ENCODE peak calls at places on chromosome 12, in nine cellular contexts. One of them, this sample, is unnamed.

GRCh38 chr12:80837342-80837978 is 100.3 kb downstream of the LIN7A start:
- DNase-seq in A549: peak; percentile 6
- DNase-seq in skeletal muscle cell: peak; percentile 32
- DNase-seq in stimulated activated CD8-positive, alpha-beta memory T cell treated with anti-CD3 and anti-CD28 coated beads, Interleukin-15, amount 100 ng/mL, for 1 hour: no peak
- DNase-seq in LoVo: peak; percentile 38
- DNase-seq in activated CD4-positive, alpha-beta T cell treated with anti-CD3 and anti-CD28 coated beads for 24 hours: no peak
- DNase-seq in Calu3: peak; percentile 45
- DNase-seq in H54: peak; percentile 6
- DNase-seq in cardiac muscle cell: peak; percentile 79
- DNase-seq in this sample: peak; percentile 14

GRCh38 chr12:98416845-98417244 is 98.5 kb upstream of the TMPO start:
- DNase-seq in LoVo: no peak
- DNase-seq in activated CD4-positive, alpha-beta T cell treated with anti-CD3 and anti-CD28 coated beads for 24 hours: no peak
- DNase-seq in stimulated activated CD8-positive, alpha-beta memory T cell treated with anti-CD3 and anti-CD28 coated beads, Interleukin-15, amount 100 ng/mL, for 1 hour: no peak
- DNase-seq in cardiac muscle cell: peak; percentile 80
- DNase-seq in skeletal muscle cell: no peak
- DNase-seq in Calu3: peak; percentile 34
- DNase-seq in H54: no peak
- DNase-seq in A549: peak; percentile 40
- DNase-seq in this sample: no peak

GRCh38 chr12:50740307-50740706 is 23.6 kb upstream of the ATF1 start:
- DNase-seq in stimulated activated CD8-positive, alpha-beta memory T cell treated with anti-CD3 and anti-CD28 coated beads, Interleukin-15, amount 100 ng/mL, for 1 hour: no peak
- DNase-seq in activated CD4-positive, alpha-beta T cell treated with anti-CD3 and anti-CD28 coated beads for 24 hours: no peak
- DNase-seq in Calu3: no peak
- DNase-seq in cardiac muscle cell: no peak
- DNase-seq in A549: no peak
- DNase-seq in LoVo: no peak
- DNase-seq in H54: no peak
- DNase-seq in skeletal muscle cell: no peak
- DNase-seq in this sample: no peak

GRCh38 chr12:45010051-45010450 is 40.8 kb downstream of the DBX2 start:
- DNase-seq in A549: no peak
- DNase-seq in stimulated activated CD8-positive, alpha-beta memory T cell treated with anti-CD3 and anti-CD28 coated beads, Interleukin-15, amount 100 ng/mL, for 1 hour: no peak
- DNase-seq in skeletal muscle cell: no peak
- DNase-seq in cardiac muscle cell: peak; percentile 11
- DNase-seq in H54: no peak
- DNase-seq in activated CD4-positive, alpha-beta T cell treated with anti-CD3 and anti-CD28 coated beads for 24 hours: no peak
- DNase-seq in Calu3: no peak
- DNase-seq in LoVo: no peak
- DNase-seq in this sample: no peak

GRCh38 chr12:42504049-42504448 is 85.5 kb downstream of the PRICKLE1 start:
- DNase-seq in skeletal muscle cell: no peak
- DNase-seq in stimulated activated CD8-positive, alpha-beta memory T cell treated with anti-CD3 and anti-CD28 coated beads, Interleukin-15, amount 100 ng/mL, for 1 hour: no peak
- DNase-seq in activated CD4-positive, alpha-beta T cell treated with anti-CD3 and anti-CD28 coated beads for 24 hours: no peak
- DNase-seq in cardiac muscle cell: peak; percentile 45
- DNase-seq in A549: no peak
- DNase-seq in Calu3: peak; percentile 4
- DNase-seq in LoVo: no peak
- DNase-seq in H54: no peak
- DNase-seq in this sample: no peak

GRCh38 chr12:65540140-65540539 is 261.7 kb downstream of the MSRB3 start:
- DNase-seq in Calu3: no peak
- DNase-seq in cardiac muscle cell: no peak
- DNase-seq in activated CD4-positive, alpha-beta T cell treated with anti-CD3 and anti-CD28 coated beads for 24 hours: no peak
- DNase-seq in stimulated activated CD8-positive, alpha-beta memory T cell treated with anti-CD3 and anti-CD28 coated beads, Interleukin-15, amount 100 ng/mL, for 1 hour: no peak
- DNase-seq in skeletal muscle cell: no peak
- DNase-seq in H54: no peak
- DNase-seq in A549: no peak
- DNase-seq in LoVo: no peak
- DNase-seq in this sample: no peak

GRCh38 chr12:48356041-48356768 is 5.5 kb upstream of the ZNF641 start:
- DNase-seq in H54: no peak
- DNase-seq in activated CD4-positive, alpha-beta T cell treated with anti-CD3 and anti-CD28 coated beads for 24 hours: no peak
- DNase-seq in LoVo: no peak
- DNase-seq in Calu3: no peak
- DNase-seq in cardiac muscle cell: no peak
- DNase-seq in skeletal muscle cell: no peak
- DNase-seq in stimulated activated CD8-positive, alpha-beta memory T cell treated with anti-CD3 and anti-CD28 coated beads, Interleukin-15, amount 100 ng/mL, for 1 hour: no peak
- DNase-seq in A549: peak; percentile 31
- DNase-seq in this sample: no peak

GRCh38 chr12:26744697-26745440 is 88.1 kb downstream of the ITPR2 start:
- DNase-seq in Calu3: no peak
- DNase-seq in A549: no peak
- DNase-seq in cardiac muscle cell: no peak
- DNase-seq in skeletal muscle cell: no peak
- DNase-seq in stimulated activated CD8-positive, alpha-beta memory T cell treated with anti-CD3 and anti-CD28 coated beads, Interleukin-15, amount 100 ng/mL, for 1 hour: no peak
- DNase-seq in LoVo: no peak
- DNase-seq in H54: no peak
- DNase-seq in activated CD4-positive, alpha-beta T cell treated with anti-CD3 and anti-CD28 coated beads for 24 hours: no peak
- DNase-seq in this sample: no peak

GRCh38 chr12:4223273-4223855 is 50.2 kb upstream of the CCND2 start:
- DNase-seq in LoVo: no peak
- DNase-seq in H54: no peak
- DNase-seq in Calu3: no peak
- DNase-seq in A549: no peak
- DNase-seq in cardiac muscle cell: no peak
- DNase-seq in stimulated activated CD8-positive, alpha-beta memory T cell treated with anti-CD3 and anti-CD28 coated beads, Interleukin-15, amount 100 ng/mL, for 1 hour: no peak
- DNase-seq in skeletal muscle cell: no peak
- DNase-seq in activated CD4-positive, alpha-beta T cell treated with anti-CD3 and anti-CD28 coated beads for 24 hours: no peak
- DNase-seq in this sample: no peak